ENCODE peak calls at places on chromosomes 4 and X, in six cellular contexts. P, R, D, Z, B and I are unnamed samples.

GRCh38 chr4:2168469-2169319 is 73.2 kb downstream of the HAUS3 start:
- DNase-seq in Z (no peak), B (no peak), P (no peak), D (no peak), R (no peak), I (no peak)

GRCh38 chr4:15778191-15778741 is at the start of gene CD38:
- DNase-seq in Z (peak; percentile 11), P (peak; percentile 60), B (peak; percentile 73), D (no peak), R (peak; percentile 26), I (peak; percentile 22)

GRCh38 chrX:112760697-112761096 is 79.9 kb downstream of the AMOT start:
- DNase-seq in P (no peak), Z (no peak), R (no peak), B (no peak), D (peak; percentile 48), I (no peak)

GRCh38 chrX:65921363-65921762 is 118.5 kb downstream of the VSIG4 start:
- DNase-seq in R (no peak), P (no peak), D (no peak), Z (no peak), B (no peak), I (no peak)

GRCh38 chr4:135538698-135539097 is 1337.1 kb upstream of the PABPC4L start:
- DNase-seq in D (no peak), B (no peak), R (no peak), P (no peak), Z (no peak), I (no peak)

GRCh38 chr4:9885958-9886357 is 104.5 kb downstream of the DRD5 start:
- DNase-seq in P (no peak), B (no peak), D (no peak), R (no peak), Z (no peak), I (no peak)

GRCh38 chrX:53186363-53186762 is 38.6 kb downstream of the KDM5C start:
- DNase-seq in R (no peak), P (no peak), B (no peak), D (peak; percentile 77), Z (no peak), I (no peak)

GRCh38 chr4:15917297-15917696 is 21.2 kb downstream of the FGFBP1 start:
- DNase-seq in Z (no peak), B (no peak), R (no peak), P (no peak), D (no peak), I (no peak)

GRCh38 chr4:169931996-169932395 is 94.2 kb downstream of the MFAP3L start:
- DNase-seq in P (no peak), R (no peak), Z (no peak), B (no peak), D (no peak), I (no peak)

GRCh38 chrX:25013593-25014365 is 2.0 kb downstream of the ARX start:
- DNase-seq in P (no peak), D (no peak), R (no peak), Z (no peak), B (no peak), I (no peak)

GRCh38 chr4:143374771-143375170 is 38.1 kb downstream of the GAB1 start:
- DNase-seq in P (no peak), Z (no peak), B (no peak), D (no peak), R (no peak), I (no peak)

GRCh38 chr4:145731026-145731425 is 51.1 kb downstream of the C4orf51 start:
- DNase-seq in D (peak; percentile 90), R (peak; percentile 60), B (no peak), P (no peak), Z (no peak), I (no peak)

GRCh38 chr4:53512608-53513007 is 78.7 kb downstream of the LNX1 start:
- DNase-seq in B (no peak), Z (no peak), P (no peak), R (no peak), D (no peak), I (no peak)

GRCh38 chr4:78624048-78624447 is 72.5 kb downstream of the ANXA3 start:
- DNase-seq in D (no peak), B (no peak), Z (no peak), R (no peak), P (no peak), I (peak; percentile 54)

GRCh38 chr4:17544205-17544604 is 29.2 kb downstream of the CLRN2 start:
- DNase-seq in R (peak; percentile 42), D (no peak), B (no peak), P (peak; percentile 41), Z (no peak), I (peak; percentile 89)

GRCh38 chr4:128796934-128797333 is 12.6 kb upstream of the JADE1 start:
- DNase-seq in P (no peak), Z (no peak), R (no peak), B (no peak), D (no peak), I (no peak)

GRCh38 chrX:120446503-120446902 is 22.6 kb downstream of the LAMP2 start:
- DNase-seq in P (no peak), R (peak; percentile 15), Z (no peak), D (peak; percentile 59), B (no peak), I (no peak)

GRCh38 chrX:10855845-10856244 is 235.5 kb upstream of the MID1 start:
- DNase-seq in P (no peak), Z (no peak), B (no peak), R (no peak), D (no peak), I (no peak)

GRCh38 chrX:22366166-22366702 is 93.5 kb downstream of the CBLL2 start:
- DNase-seq in Z (no peak), B (no peak), P (no peak), D (peak; percentile 27), R (no peak), I (no peak)

GRCh38 chr4:132642196-132642817 is 506.8 kb upstream of the PCDH10 start:
- DNase-seq in D (peak; percentile 12), P (peak; percentile 55), B (peak; percentile 51), R (peak; percentile 67), Z (peak; percentile 53), I (peak; percentile 76)

GRCh38 chrX:32987139-32987538 is 224.2 kb downstream of the DMD start:
- DNase-seq in B (peak; percentile 44), D (no peak), R (no peak), Z (no peak), P (peak; percentile 86), I (peak; percentile 95)

GRCh38 chr4:173943547-173943946 is 339.9 kb downstream of the FBXO8 start:
- DNase-seq in D (no peak), P (no peak), B (no peak), R (no peak), Z (no peak), I (peak; percentile 93)
- H2BK15ac ChIP-seq in D (no peak overlapping the region), P (no peak overlapping the region), B (no peak overlapping the region), R (no peak overlapping the region), Z (no peak overlapping the region), I (no peak overlapping the region)

GRCh38 chr4:168677879-168678278 is 181.0 kb downstream of the PALLD start:
- DNase-seq in D (no peak), R (no peak), B (no peak), P (no peak), Z (no peak), I (no peak)

GRCh38 chr4:168678751-168679366 is 182.0 kb downstream of the PALLD start:
- DNase-seq in B (no peak), D (no peak), Z (no peak), P (no peak), R (no peak), I (no peak)

GRCh38 chr4:168674869-168675268 is 178.0 kb downstream of the PALLD start:
- DNase-seq in D (peak; percentile 6), B (no peak), P (no peak), R (peak; percentile 64), Z (no peak), I (no peak)

GRCh38 chr4:168679397-168680176 is 182.7 kb downstream of the PALLD start:
- DNase-seq in R (no peak), D (peak; percentile 59), P (no peak), B (no peak), Z (no peak), I (no peak)

GRCh38 chr4:168677063-168677462 is 180.2 kb downstream of the PALLD start:
- DNase-seq in B (no peak), R (no peak), P (no peak), Z (no peak), D (no peak), I (no peak)
- H2AK5ac ChIP-seq in B (no peak overlapping the region), R (no peak overlapping the region), P (no peak overlapping the region), Z (no peak overlapping the region), D (peak overlapping the region; percentile 52), I (no peak overlapping the region)

DNA sequence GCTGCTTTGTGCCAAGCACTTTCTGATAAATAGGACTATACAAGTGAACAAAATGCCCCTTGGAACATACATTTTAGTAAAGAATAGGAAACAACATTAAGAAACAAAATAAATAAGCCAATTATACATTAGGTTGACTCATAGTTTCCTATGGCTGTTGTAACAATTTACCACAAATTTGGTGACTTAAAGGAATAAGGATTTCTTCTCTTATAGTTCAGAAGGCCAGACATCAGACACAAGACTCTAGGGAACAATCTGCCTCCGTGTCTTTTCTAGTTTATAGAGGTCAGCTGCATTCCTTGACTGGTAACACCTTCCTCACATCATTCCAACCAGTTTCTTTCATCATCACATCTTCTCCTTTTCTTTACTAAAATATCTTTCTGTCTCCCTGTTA is 235.9 kb upstream of the PCDH18 start:
- DNase-seq in B (no peak), R (peak; percentile 61), Z (no peak), D (peak; percentile 25), P (no peak), I (no peak)
- H2BK15ac ChIP-seq in B (no peak overlapping the region), R (no peak overlapping the region), Z (no peak overlapping the region), D (no peak overlapping the region), P (no peak overlapping the region), I (no peak overlapping the region)

DNA sequence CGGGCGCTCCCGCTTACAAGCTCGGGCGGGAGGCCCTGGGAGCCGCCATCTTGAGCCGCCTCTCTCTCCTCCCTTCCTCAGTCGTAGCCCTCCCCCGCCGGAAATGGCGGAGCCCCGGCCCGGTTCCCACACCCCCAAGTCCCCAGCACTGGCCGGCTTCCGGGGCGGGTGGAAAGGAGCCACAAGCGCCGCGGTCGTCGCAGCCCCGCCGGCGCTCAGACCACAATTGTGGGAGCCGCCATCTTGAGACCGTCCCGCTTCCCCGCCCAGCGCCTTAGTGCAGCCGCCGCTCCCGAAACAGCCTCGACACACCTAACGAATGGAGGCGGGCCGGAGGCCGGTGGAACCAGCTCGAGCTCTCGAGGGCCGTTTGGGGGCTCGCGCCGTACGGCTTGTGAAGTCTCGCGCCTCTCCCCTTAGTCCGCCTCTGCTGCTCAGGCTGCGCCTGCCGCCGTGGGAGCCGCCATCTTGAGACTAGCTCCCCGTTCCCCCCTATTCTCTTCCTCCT is 440 bp downstream of the HCFC1 start:
- DNase-seq in R (peak; percentile 92), P (peak; percentile 74), B (peak; percentile 76), D (peak; percentile 84), Z (peak; percentile 58), I (peak; percentile 87)
- H2AK5ac ChIP-seq in R (no peak overlapping the region), P (no peak overlapping the region), B (peak overlapping the region; percentile 90), D (peak overlapping the region; percentile 100), Z (peak overlapping the region; percentile 94), I (no peak overlapping the region)